ENCODE peak calls at places on chromosomes 13 and 19, in four cellular contexts. P is HT-29, J is GM12864, X is EH. A is an unnamed sample.

GRCh38 chr13:97648171-97648880 is 214.4 kb downstream of the RAP2A start:
- DNase-seq in P (no peak), J (no peak), X (no peak), A (no peak)

GRCh38 chr19:3275068-3275582 is 50.7 kb downstream of the CELF5 start:
- DNase-seq in P (no peak), J (no peak), X (peak), A (no peak)

GRCh38 chr13:35485451-35485850 is 9.0 kb upstream of the MAB21L1 start:
- DNase-seq in P (no peak), J (no peak), X (no peak), A (no peak)

GRCh38 chr13:99758465-99759162 is 213.0 kb downstream of the ZIC5 start:
- DNase-seq in P (no peak), J (no peak), X (no peak), A (no peak)

GRCh38 chr19:45667620-45668341 is at the start of gene GIPR:
- DNase-seq in P (peak), J (no peak), X (peak), A (peak)

GRCh38 chr19:29577662-29577963 is 28.5 kb upstream of the POP4 start:
- DNase-seq in P (no peak), J (no peak), X (no peak), A (no peak)

GRCh38 chr13:28408235-28408848 is 86.6 kb downstream of the FLT1 start:
- DNase-seq in P (no peak), J (no peak), X (no peak), A (no peak)

GRCh38 chr19:3346677-3347353 is 19.6 kb upstream of the NFIC start:
- DNase-seq in P (no peak), J (no peak), X (peak), A (peak)

GRCh38 chr13:73059460-73060250 is 850 bp downstream of the KLF5 start:
- DNase-seq in P (peak), J (no peak), X (peak), A (peak)

GRCh38 chr19:41265376-41266153 is 1.4 kb downstream of the HNRNPUL1 start:
- DNase-seq in P (peak), J (no peak), X (peak), A (peak)

GRCh38 chr13:107124129-107124718 is 556.3 kb upstream of the ARGLU1 start:
- DNase-seq in P (peak), J (no peak), X (peak), A (peak)

GRCh38 chr19:32223595-32224370 is 121.6 kb upstream of the ZNF507 start:
- DNase-seq in P (no peak), J (no peak), X (no peak), A (no peak)

GRCh38 chr13:99847318-99847750 is 124.2 kb downstream of the ZIC5 start:
- DNase-seq in P (no peak), J (no peak), X (no peak), A (no peak)

GRCh38 chr19:3577741-3578344 is 5.1 kb downstream of the HMG20B start:
- DNase-seq in P (no peak), J (no peak), X (no peak), A (no peak)

GRCh38 chr13:99339736-99340392 is 32.7 kb upstream of the GPR183 start:
- DNase-seq in P (no peak), J (no peak), X (peak), A (peak)

GRCh38 chr13:20637811-20638210 is 65.7 kb upstream of the IL17D start:
- DNase-seq in P (no peak), J (no peak), X (no peak), A (no peak)

GRCh38 chr13:46341112-46341711 is 45.8 kb downstream of the RUBCNL start:
- DNase-seq in P (no peak), J (peak), X (peak), A (peak)

A was measured in GM23248.